ENCODE peak calls at places on chromosomes 7 and 10, in four cellular contexts. L is HepG2, P is H1, A is GM12892. U is an unnamed sample.

GRCh38 chr10:34156781-34157425 is 658.2 kb downstream of the PARD3 start:
- DNase-seq in A (no peak), P (no peak), L (no peak), U (no peak)

GRCh38 chr7:3120513-3120912 is 76.8 kb upstream of the CARD11 start:
- DNase-seq in A (no peak), P (no peak), L (no peak), U (no peak)

GRCh38 chr7:128937271-128937646 is 468 bp upstream of the IRF5 start:
- DNase-seq in P (no peak), L (no peak), A (no peak), U (no peak)

GRCh38 chr10:13201132-13201531 is 33.0 kb downstream of the UCMA start:
- DNase-seq in L (no peak), P (no peak), A (no peak), U (no peak)

GRCh38 chr10:75335983-75336382 is 65.6 kb downstream of the ZNF503 start:
- DNase-seq in A (no peak), P (no peak), L (no peak), U (peak; percentile 28)

GRCh38 chr10:73788864-73789658 is 3.7 kb downstream of the ZSWIM8 start:
- DNase-seq in A (no peak), L (no peak), P (no peak), U (no peak)

GRCh38 chr10:70925377-70926214 is 37.2 kb upstream of the PCBD1 start:
- DNase-seq in P (peak; percentile 91), L (no peak), A (peak; percentile 73), U (peak; percentile 76)

GRCh38 chr10:48343106-48343505 is 36.6 kb downstream of the MAPK8 start:
- DNase-seq in P (no peak), A (no peak), L (no peak), U (no peak)

GRCh38 chr7:136039577-136040345 is 62.6 kb upstream of the MTPN start:
- DNase-seq in L (no peak), A (no peak), P (no peak), U (no peak)

GRCh38 chr7:101096957-101097347 is 11.7 kb downstream of the TRIM56 start:
- DNase-seq in L (no peak), A (no peak), P (no peak), U (no peak)

GRCh38 chr10:127300868-127301321 is 104.5 kb upstream of the INSYN2A start:
- DNase-seq in P (no peak), L (peak; percentile 87), A (no peak), U (no peak)

GRCh38 chr7:31948041-31948440 is 122.2 kb downstream of the PDE1C start:
- DNase-seq in A (no peak), L (peak; percentile 70), P (no peak), U (no peak)

GRCh38 chr10:572066-572465 is 117.4 kb downstream of the DIP2C start:
- DNase-seq in P (no peak), A (no peak), L (no peak), U (no peak)

GRCh38 chr7:106869954-106870353 is 4.9 kb downstream of the PIK3CG start:
- DNase-seq in A (no peak), L (no peak), P (no peak), U (no peak)

GRCh38 chr7:12898004-12898403 is 210.6 kb downstream of the ARL4A start:
- DNase-seq in A (no peak), L (no peak), P (no peak), U (no peak)

GRCh38 chr7:12893292-12893691 is 205.9 kb downstream of the ARL4A start:
- DNase-seq in A (no peak), L (no peak), P (no peak), U (no peak)

GRCh38 chr7:12895296-12895695 is 207.9 kb downstream of the ARL4A start:
- DNase-seq in P (no peak), A (no peak), L (no peak), U (no peak)

GRCh38 chr7:12898610-12899009 is 211.2 kb downstream of the ARL4A start:
- DNase-seq in P (no peak), L (no peak), A (no peak), U (no peak)

DNA sequence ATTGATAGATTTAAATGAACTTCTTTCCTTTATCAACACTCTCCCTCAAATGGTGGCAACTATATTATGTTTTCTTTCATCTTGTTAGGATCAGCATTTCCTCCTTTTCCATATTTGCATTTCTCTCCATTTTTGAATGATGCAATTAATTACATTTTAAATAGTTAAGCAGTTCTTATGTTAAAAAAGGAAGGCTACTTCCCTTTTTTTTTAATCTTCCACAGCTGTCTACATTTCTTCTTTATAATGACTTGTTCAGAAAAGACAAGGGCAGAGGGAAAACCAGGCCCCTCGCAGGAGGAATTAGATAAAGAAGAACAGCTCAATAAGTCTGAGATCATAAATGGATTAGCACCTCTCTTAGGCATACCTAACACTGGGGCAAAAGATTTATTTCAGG is 208.9 kb downstream of the ARL4A start:
- DNase-seq in L (no peak), P (no peak), A (no peak), U (no peak)
- TF ChIP-seq TAF1 in L (no peak), P (no peak), A (no peak), U (no peak)

GRCh38 chr7:974820-975681 is at the start of gene COX19:
- DNase-seq in P (peak; percentile 94), L (peak; percentile 75), A (peak; percentile 92), U (peak; percentile 93)
- TF ChIP-seq POLR2A in P (peak; percentile 89), L (no peak), A (peak; percentile 90), U (peak; percentile 65)

GRCh38 chr10:63573068-63573697 is 52.0 kb downstream of the REEP3 start:
- DNase-seq in A (no peak), L (no peak), P (no peak), U (no peak)
- TF ChIP-seq TAF1 in A (no peak), L (no peak), P (no peak), U (no peak)

GRCh38 chr7:116526897-116527296 is 2.1 kb downstream of the CAV1 start:
- DNase-seq in P (no peak), L (no peak), A (no peak), U (no peak)

GRCh38 chr7:116524221-116524608 is 621 bp upstream of the CAV1 start:
- DNase-seq in L (no peak), P (no peak), A (no peak), U (no peak)

GRCh38 chr7:116525913-116526857 is 1.3 kb downstream of the CAV1 start:
- DNase-seq in P (peak; percentile 85), L (no peak), A (peak; percentile 89), U (peak; percentile 88)

GRCh38 chr7:116525298-116525912 is 569 bp downstream of the CAV1 start:
- DNase-seq in L (no peak), P (no peak), A (peak; percentile 44), U (peak; percentile 44)

GRCh38 chr7:116524609-116525297 is at the start of gene CAV1:
- DNase-seq in P (peak; percentile 77), L (no peak), A (peak; percentile 33), U (no peak)
- TF ChIP-seq POLR2A in P (no peak), L (no peak), A (no peak), U (no peak)

U was measured in GM12891.